ENCODE peak calls at places on chromosomes 7 and 10, in nine cellular contexts. J is heart right ventricle; Q is cardiac fibroblast; A is sciatic nerve; L is hippocampal formation; R is amniotic stem cell; P is activated effector memory CD4-positive, alpha-beta T cell treated with anti-CD3 and anti-CD28 coated beads, Interleukin-2, amount 50 U/mL, for 16 hours; C is stimulated activated CD8-positive, alpha-beta memory T cell treated with anti-CD3 and anti-CD28 coated beads, Interleukin-12 subunit alpha, Interleukin-12 subunit beta, amount 100 ng/mL, for 1 hour; M is GM13977. X is an unnamed sample.

GRCh38 chr10:26621889-26622681 is 75.4 kb upstream of the PDSS1 start:
- DNase-seq in C (no peak), A (no peak), R (no peak), P (no peak), J (no peak), M (peak), Q (no peak), L (no peak), X (peak)

GRCh38 chr10:104622598-104623209 is 18.4 kb upstream of the SORCS3 start:
- DNase-seq in A (no peak), C (no peak), R (no peak), L (no peak), J (no peak), Q (peak), M (no peak), P (no peak), X (peak)

GRCh38 chr7:159035571-159036073 is 109.0 kb downstream of the VIPR2 start:
- DNase-seq in M (no peak), J (no peak), A (no peak), P (no peak), R (no peak), C (no peak), Q (no peak), L (no peak), X (no peak)

GRCh38 chr10:44301781-44302400 is 83.0 kb downstream of the CXCL12 start:
- DNase-seq in M (no peak), A (no peak), J (no peak), Q (peak), C (no peak), P (no peak), R (no peak), L (no peak), X (no peak)

GRCh38 chr10:73509695-73510094 is 13.9 kb upstream of the PPP3CB start:
- DNase-seq in P (no peak), Q (no peak), M (no peak), A (no peak), L (no peak), R (no peak), C (no peak), J (no peak), X (no peak)

GRCh38 chr10:77892021-77892739 is 34.4 kb downstream of the DLG5 start:
- DNase-seq in L (no peak), R (no peak), C (no peak), P (no peak), Q (no peak), A (no peak), J (no peak), M (no peak), X (no peak)

GRCh38 chr10:132497083-132497680 is 40.4 kb upstream of the INPP5A start:
- DNase-seq in J (no peak), L (no peak), M (no peak), Q (no peak), P (no peak), A (peak), R (no peak), C (no peak), X (no peak)

GRCh38 chr10:113476191-113476590 is 76.7 kb upstream of the HABP2 start:
- DNase-seq in A (no peak), R (no peak), L (no peak), C (no peak), J (no peak), M (no peak), P (no peak), Q (no peak), X (no peak)